ENCODE peak calls at places on chromosome 2, in nine cellular contexts. Z is cardiac muscle cell; N is stimulated activated CD4-positive, alpha-beta T cell treated with anti-CD3 and anti-CD28 coated beads, TNF-alpha, amount 100 ng/mL, for 48 hours; F is cardiac fibroblast; T is stimulated activated naive B cell treated with anti-CD40 and anti-IgM and Interleukin-4, amounts not matched to agents 10 μg/mL and 1 μg/mL and 100 μg/mL, for 72 hours; M is HFF-Myc; Y is NCI-H1694; H is fibroblast of mammary gland; E is foreskin keratinocyte. L is an unnamed sample.

GRCh38 chr2:47903781-47904447 is 2.4 kb downstream of the FBXO11 start:
- DNase-seq in Z (no peak), N (no peak), F (no peak), T (no peak), M (no peak), Y (no peak), H (no peak), E (no peak), L (no peak)

GRCh38 chr2:230757476-230757875 is 44.8 kb downstream of the CAB39 start:
- DNase-seq in Z (no peak), N (no peak), F (peak; percentile 77), T (no peak), M (no peak), Y (no peak), H (no peak), E (no peak), L (no peak)

GRCh38 chr2:180443896-180444295 is 436.8 kb upstream of the CWC22 start:
- DNase-seq in Z (no peak), N (no peak), F (peak; percentile 32), T (no peak), M (no peak), Y (no peak), H (peak; percentile 57), E (peak; percentile 79), L (no peak)

GRCh38 chr2:119113489-119113770 is 45.1 kb downstream of the C1QL2 start:
- DNase-seq in Z (no peak), N (no peak), F (no peak), T (no peak), M (no peak), Y (no peak), H (no peak), E (no peak), L (no peak)

GRCh38 chr2:98518106-98518505 is 73.4 kb downstream of the INPP4A start:
- DNase-seq in Z (no peak), N (peak; percentile 39), F (peak; percentile 37), T (peak; percentile 7), M (no peak), Y (no peak), H (peak; percentile 33), E (peak; percentile 8), L (no peak)

GRCh38 chr2:33671198-33671597 is 72.1 kb upstream of the FAM98A start:
- DNase-seq in Z (no peak), N (no peak), F (no peak), T (no peak), M (no peak), Y (no peak), H (no peak), E (no peak), L (no peak)

GRCh38 chr2:72515696-72516095 is 310.1 kb downstream of the EXOC6B start:
- DNase-seq in Z (no peak), N (no peak), F (no peak), T (no peak), M (no peak), Y (no peak), H (peak; percentile 11), E (peak; percentile 1), L (no peak)

GRCh38 chr2:216350214-216350789 is 22.0 kb downstream of the MARCHF4 start:
- DNase-seq in Z (no peak), N (no peak), F (peak; percentile 19), T (no peak), M (no peak), Y (no peak), H (peak; percentile 79), E (peak; percentile 67), L (no peak)

GRCh38 chr2:184890311-184890710 is 292.0 kb downstream of the ZNF804A start:
- DNase-seq in Z (no peak), N (no peak), F (no peak), T (no peak), M (no peak), Y (no peak), H (no peak), E (no peak), L (no peak)

GRCh38 chr2:30947686-30948085 is 140.4 kb upstream of the CAPN13 start:
- DNase-seq in Z (no peak), N (no peak), F (no peak), T (no peak), M (no peak), Y (no peak), H (no peak), E (no peak), L (no peak)

GRCh38 chr2:4618630-4619228 is 915.4 kb downstream of the DCDC2C start:
- DNase-seq in Z (no peak), N (no peak), F (no peak), T (no peak), M (no peak), Y (no peak), H (no peak), E (no peak), L (no peak)

L was measured in AG08396.